ENCODE peak calls at places on chromosomes 13 and 19, in eight cellular contexts. One of them, this sample, is unnamed.
A peak's percentile ranks its signal among the peaks of the same experiment; 100 is the strongest.

GRCh38 chr13:86383151-86383550 is 583.9 kb upstream of the SLITRK6 start:
- DNase-seq in left ventricle myocardium inferior: no peak
- DNase-seq in heart left ventricle: no peak
- DNase-seq in testis: no peak
- DNase-seq in left lung: no peak
- DNase-seq in CD8-positive, alpha-beta T cell: no peak
- DNase-seq in cardiac muscle cell: no peak
- DNase-seq in GM06990: no peak
- DNase-seq in this sample: no peak

GRCh38 chr19:45113628-45114027 is 20.6 kb downstream of the PPP1R37 start:
- DNase-seq in left ventricle myocardium inferior: no peak
- DNase-seq in heart left ventricle: no peak
- DNase-seq in testis: no peak
- DNase-seq in left lung: no peak
- DNase-seq in CD8-positive, alpha-beta T cell: no peak
- DNase-seq in cardiac muscle cell: no peak
- DNase-seq in GM06990: no peak
- DNase-seq in this sample: no peak

GRCh38 chr13:101115762-101116161 is 300.5 kb downstream of the NALCN start:
- DNase-seq in left ventricle myocardium inferior: no peak
- DNase-seq in heart left ventricle: no peak
- DNase-seq in testis: no peak
- DNase-seq in left lung: no peak
- DNase-seq in CD8-positive, alpha-beta T cell: no peak
- DNase-seq in cardiac muscle cell: no peak
- DNase-seq in GM06990: no peak
- DNase-seq in this sample: no peak

GRCh38 chr19:17244618-17245534 is 843 bp downstream of the NR2F6 start:
- DNase-seq in left ventricle myocardium inferior: peak; percentile 51
- DNase-seq in heart left ventricle: peak; percentile 79
- DNase-seq in testis: no peak
- DNase-seq in left lung: peak; percentile 50
- DNase-seq in CD8-positive, alpha-beta T cell: no peak
- DNase-seq in cardiac muscle cell: no peak
- DNase-seq in GM06990: no peak
- DNase-seq in this sample: no peak

GRCh38 chr19:12772323-12772722 is 3.0 kb downstream of the HOOK2 start:
- DNase-seq in left ventricle myocardium inferior: peak; percentile 65
- DNase-seq in heart left ventricle: peak; percentile 62
- DNase-seq in testis: no peak
- DNase-seq in left lung: no peak
- DNase-seq in CD8-positive, alpha-beta T cell: no peak
- DNase-seq in cardiac muscle cell: no peak
- DNase-seq in GM06990: no peak
- DNase-seq in this sample: no peak

GRCh38 chr19:37951816-37952210 is 44.8 kb downstream of the SIPA1L3 start:
- DNase-seq in left ventricle myocardium inferior: no peak
- DNase-seq in heart left ventricle: no peak
- DNase-seq in testis: no peak
- DNase-seq in left lung: no peak
- DNase-seq in CD8-positive, alpha-beta T cell: no peak
- DNase-seq in cardiac muscle cell: no peak
- DNase-seq in GM06990: no peak
- DNase-seq in this sample: no peak

GRCh38 chr19:3532154-3533019 is 6.6 kb upstream of the TEKTIP1 start:
- DNase-seq in left ventricle myocardium inferior: no peak
- DNase-seq in heart left ventricle: no peak
- DNase-seq in testis: no peak
- DNase-seq in left lung: no peak
- DNase-seq in CD8-positive, alpha-beta T cell: no peak
- DNase-seq in cardiac muscle cell: no peak
- DNase-seq in GM06990: no peak
- DNase-seq in this sample: no peak

GRCh38 chr13:100630564-100630963 is 42.0 kb upstream of the GGACT start:
- DNase-seq in left ventricle myocardium inferior: no peak
- DNase-seq in heart left ventricle: no peak
- DNase-seq in testis: no peak
- DNase-seq in left lung: no peak
- DNase-seq in CD8-positive, alpha-beta T cell: no peak
- DNase-seq in cardiac muscle cell: no peak
- DNase-seq in GM06990: no peak
- DNase-seq in this sample: no peak

GRCh38 chr13:106493569-106493968 is 41.9 kb downstream of the EFNB2 start:
- DNase-seq in left ventricle myocardium inferior: no peak
- DNase-seq in heart left ventricle: no peak
- DNase-seq in testis: no peak
- DNase-seq in left lung: peak; percentile 39
- DNase-seq in CD8-positive, alpha-beta T cell: no peak
- DNase-seq in cardiac muscle cell: no peak
- DNase-seq in GM06990: peak; percentile 38
- DNase-seq in this sample: no peak

GRCh38 chr13:106527806-106528205 is 7.7 kb downstream of the EFNB2 start:
- DNase-seq in left ventricle myocardium inferior: no peak
- DNase-seq in heart left ventricle: no peak
- DNase-seq in testis: no peak
- DNase-seq in left lung: no peak
- DNase-seq in CD8-positive, alpha-beta T cell: no peak
- DNase-seq in cardiac muscle cell: peak; percentile 65
- DNase-seq in GM06990: no peak
- DNase-seq in this sample: no peak

GRCh38 chr19:42113641-42114348 is 18.5 kb downstream of the POU2F2 start:
- DNase-seq in left ventricle myocardium inferior: no peak
- DNase-seq in heart left ventricle: no peak
- DNase-seq in testis: no peak
- DNase-seq in left lung: no peak
- DNase-seq in CD8-positive, alpha-beta T cell: no peak
- DNase-seq in cardiac muscle cell: no peak
- DNase-seq in GM06990: peak; percentile 60
- DNase-seq in this sample: peak; percentile 89
- TF ChIP-seq CTCF in left ventricle myocardium inferior: no peak
- TF ChIP-seq CTCF in heart left ventricle: no peak
- TF ChIP-seq CTCF in testis: no peak
- TF ChIP-seq CTCF in left lung: no peak
- TF ChIP-seq CTCF in CD8-positive, alpha-beta T cell: no peak
- TF ChIP-seq CTCF in cardiac muscle cell: peak; percentile 39
- TF ChIP-seq CTCF in GM06990: peak; percentile 29
- TF ChIP-seq CTCF in this sample: peak; percentile 57

DNA sequence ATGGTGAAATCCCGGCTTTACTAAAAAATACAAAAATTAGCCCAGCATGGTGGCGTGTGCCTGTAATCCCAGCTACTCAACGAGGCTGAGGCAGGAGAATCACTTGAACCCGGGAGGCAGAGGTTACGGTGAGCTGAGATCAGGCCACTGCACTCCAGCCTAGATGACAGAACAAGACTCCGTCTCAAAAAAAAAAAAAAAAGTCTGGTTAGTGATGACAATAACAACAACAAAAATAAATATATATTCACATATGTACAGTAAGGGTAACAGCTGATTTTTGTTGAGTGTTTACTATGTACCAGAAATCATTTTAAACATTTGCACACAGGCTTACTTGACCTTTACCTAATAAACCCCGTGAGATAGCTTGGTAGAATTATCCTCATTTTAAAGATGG is 23.0 kb downstream of the RRAS start:
- DNase-seq in left ventricle myocardium inferior: no peak
- DNase-seq in heart left ventricle: no peak
- DNase-seq in testis: no peak
- DNase-seq in left lung: no peak
- DNase-seq in CD8-positive, alpha-beta T cell: no peak
- DNase-seq in cardiac muscle cell: no peak
- DNase-seq in GM06990: no peak
- DNase-seq in this sample: no peak
- H3K36me3 ChIP-seq in left ventricle myocardium inferior: peaks cover 66% of the 10 kb centered on the region
- H3K36me3 ChIP-seq in heart left ventricle: peaks cover 11% of the 10 kb centered on the region
- H3K36me3 ChIP-seq in testis: no peaks in the 10 kb centered on the region
- H3K36me3 ChIP-seq in left lung: peaks cover 75% of the 10 kb centered on the region
- H3K36me3 ChIP-seq in CD8-positive, alpha-beta T cell: peaks cover 42% of the 10 kb centered on the region
- H3K36me3 ChIP-seq in cardiac muscle cell: peaks cover 30% of the 10 kb centered on the region
- H3K36me3 ChIP-seq in GM06990: peaks cover 18% of the 10 kb centered on the region
- H3K36me3 ChIP-seq in this sample: peaks cover 47% of the 10 kb centered on the region

GRCh38 chr19:58581227-58582141 is 8.3 kb upstream of the MZF1 start:
- DNase-seq in left ventricle myocardium inferior: peak; percentile 87
- DNase-seq in heart left ventricle: peak; percentile 91
- DNase-seq in testis: peak; percentile 89
- DNase-seq in left lung: peak; percentile 89
- DNase-seq in CD8-positive, alpha-beta T cell: peak; percentile 84
- DNase-seq in cardiac muscle cell: peak; percentile 94
- DNase-seq in GM06990: peak; percentile 89
- DNase-seq in this sample: no peak
- TF ChIP-seq CTCF in left ventricle myocardium inferior: peak; percentile 97
- TF ChIP-seq CTCF in heart left ventricle: peak; percentile 96
- TF ChIP-seq CTCF in testis: peak; percentile 72
- TF ChIP-seq CTCF in left lung: peak; percentile 89
- TF ChIP-seq CTCF in CD8-positive, alpha-beta T cell: peak; percentile 88
- TF ChIP-seq CTCF in cardiac muscle cell: peak; percentile 98
- TF ChIP-seq CTCF in GM06990: peak; percentile 98
- TF ChIP-seq CTCF in this sample: peak; percentile 21

GRCh38 chr13:27419333-27419732 is 5.1 kb upstream of the GTF3A start:
- DNase-seq in left ventricle myocardium inferior: no peak
- DNase-seq in heart left ventricle: no peak
- DNase-seq in testis: no peak
- DNase-seq in left lung: no peak
- DNase-seq in CD8-positive, alpha-beta T cell: no peak
- DNase-seq in cardiac muscle cell: no peak
- DNase-seq in GM06990: no peak
- DNase-seq in this sample: no peak
- H3K36me3 ChIP-seq in left ventricle myocardium inferior: no peaks in the 10 kb centered on the region
- H3K36me3 ChIP-seq in heart left ventricle: no peaks in the 10 kb centered on the region
- H3K36me3 ChIP-seq in testis: no peaks in the 10 kb centered on the region
- H3K36me3 ChIP-seq in left lung: no peaks in the 10 kb centered on the region
- H3K36me3 ChIP-seq in CD8-positive, alpha-beta T cell: no peaks in the 10 kb centered on the region
- H3K36me3 ChIP-seq in cardiac muscle cell: no peaks in the 10 kb centered on the region
- H3K36me3 ChIP-seq in GM06990: no peaks in the 10 kb centered on the region
- H3K36me3 ChIP-seq in this sample: no peaks in the 10 kb centered on the region

GRCh38 chr13:33017410-33017929 is 1.2 kb downstream of the KL start:
- DNase-seq in left ventricle myocardium inferior: peak; percentile 48
- DNase-seq in heart left ventricle: no peak
- DNase-seq in testis: peak; percentile 20
- DNase-seq in left lung: no peak
- DNase-seq in CD8-positive, alpha-beta T cell: no peak
- DNase-seq in cardiac muscle cell: peak; percentile 39
- DNase-seq in GM06990: peak; percentile 52
- DNase-seq in this sample: no peak
- TF ChIP-seq CTCF in left ventricle myocardium inferior: peak; percentile 77
- TF ChIP-seq CTCF in heart left ventricle: peak; percentile 74
- TF ChIP-seq CTCF in testis: peak; percentile 36
- TF ChIP-seq CTCF in left lung: peak; percentile 51
- TF ChIP-seq CTCF in CD8-positive, alpha-beta T cell: peak; percentile 35
- TF ChIP-seq CTCF in cardiac muscle cell: peak; percentile 61
- TF ChIP-seq CTCF in GM06990: peak; percentile 73
- TF ChIP-seq CTCF in this sample: no peak

DNA sequence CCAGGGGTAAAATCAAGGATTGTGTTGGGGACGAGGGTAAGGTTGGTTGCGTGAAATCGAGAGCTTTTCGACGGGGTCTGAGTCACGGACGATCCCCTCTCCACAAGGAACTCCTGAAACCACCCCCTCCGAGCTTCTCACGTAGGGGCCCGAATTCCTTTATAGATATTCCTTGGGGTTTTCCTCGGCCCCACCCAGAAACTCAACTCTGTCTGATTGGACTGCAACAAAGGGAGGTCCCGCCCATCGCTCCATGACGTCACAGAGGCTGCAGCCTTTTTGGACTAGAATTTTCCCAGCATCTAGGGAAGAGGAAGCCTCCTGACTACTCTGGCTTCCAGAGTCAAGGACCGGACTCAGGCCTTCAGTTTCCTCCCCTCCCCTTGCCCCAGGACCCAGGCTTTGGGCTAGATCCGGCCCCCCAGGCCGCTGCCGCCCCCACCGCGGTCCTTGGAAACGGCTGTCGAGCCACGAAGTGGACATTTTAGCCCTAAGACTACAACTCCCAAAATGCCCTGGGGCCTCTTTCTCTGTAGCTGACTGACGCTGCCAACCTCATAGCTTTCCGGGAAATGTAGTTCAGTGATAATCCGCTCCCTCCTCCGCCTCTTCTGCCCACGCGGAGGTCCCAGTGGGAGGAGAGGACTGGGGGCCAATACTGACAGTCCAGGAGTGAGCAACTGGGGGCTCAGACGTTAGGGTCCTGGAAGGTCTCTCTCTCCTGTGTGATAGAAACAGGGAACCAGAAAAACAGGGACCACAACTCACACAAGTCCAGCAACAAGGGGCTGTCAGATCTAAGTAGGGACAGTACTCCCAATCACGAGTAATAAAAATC is at the start of gene IZUMO1:
- DNase-seq in left ventricle myocardium inferior: peak; percentile 84
- DNase-seq in heart left ventricle: peak; percentile 85
- DNase-seq in testis: peak; percentile 94
- DNase-seq in left lung: peak; percentile 82
- DNase-seq in CD8-positive, alpha-beta T cell: no peak
- DNase-seq in cardiac muscle cell: peak; percentile 82
- DNase-seq in GM06990: peak; percentile 52
- DNase-seq in this sample: peak; percentile 91
- H3K36me3 ChIP-seq in left ventricle myocardium inferior: peaks cover 8% of the 10 kb centered on the region
- H3K36me3 ChIP-seq in heart left ventricle: no peaks in the 10 kb centered on the region
- H3K36me3 ChIP-seq in testis: no peaks in the 10 kb centered on the region
- H3K36me3 ChIP-seq in left lung: no peaks in the 10 kb centered on the region
- H3K36me3 ChIP-seq in CD8-positive, alpha-beta T cell: no peaks in the 10 kb centered on the region
- H3K36me3 ChIP-seq in cardiac muscle cell: no peaks in the 10 kb centered on the region
- H3K36me3 ChIP-seq in GM06990: no peaks in the 10 kb centered on the region
- H3K36me3 ChIP-seq in this sample: no peaks in the 10 kb centered on the region

GRCh38 chr13:71580614-71581013 is 286.4 kb downstream of the DACH1 start:
- DNase-seq in left ventricle myocardium inferior: no peak
- DNase-seq in heart left ventricle: no peak
- DNase-seq in testis: no peak
- DNase-seq in left lung: no peak
- DNase-seq in CD8-positive, alpha-beta T cell: no peak
- DNase-seq in cardiac muscle cell: no peak
- DNase-seq in GM06990: no peak
- DNase-seq in this sample: peak; percentile 27

GRCh38 chr13:71578048-71578447 is 289.0 kb downstream of the DACH1 start:
- DNase-seq in left ventricle myocardium inferior: no peak
- DNase-seq in heart left ventricle: no peak
- DNase-seq in testis: no peak
- DNase-seq in left lung: no peak
- DNase-seq in CD8-positive, alpha-beta T cell: no peak
- DNase-seq in cardiac muscle cell: no peak
- DNase-seq in GM06990: no peak
- DNase-seq in this sample: no peak

GRCh38 chr13:71577127-71577526 is 289.9 kb downstream of the DACH1 start:
- DNase-seq in left ventricle myocardium inferior: no peak
- DNase-seq in heart left ventricle: no peak
- DNase-seq in testis: no peak
- DNase-seq in left lung: no peak
- DNase-seq in CD8-positive, alpha-beta T cell: no peak
- DNase-seq in cardiac muscle cell: no peak
- DNase-seq in GM06990: no peak
- DNase-seq in this sample: no peak
- TF ChIP-seq CTCF in left ventricle myocardium inferior: no peak
- TF ChIP-seq CTCF in heart left ventricle: no peak
- TF ChIP-seq CTCF in testis: no peak
- TF ChIP-seq CTCF in left lung: no peak
- TF ChIP-seq CTCF in CD8-positive, alpha-beta T cell: no peak
- TF ChIP-seq CTCF in cardiac muscle cell: no peak
- TF ChIP-seq CTCF in GM06990: no peak
- TF ChIP-seq CTCF in this sample: no peak

GRCh38 chr19:28823338-28823961 is 389.5 kb downstream of the UQCRFS1 start:
- DNase-seq in left ventricle myocardium inferior: no peak
- DNase-seq in heart left ventricle: no peak
- DNase-seq in testis: no peak
- DNase-seq in left lung: no peak
- DNase-seq in CD8-positive, alpha-beta T cell: no peak
- DNase-seq in cardiac muscle cell: no peak
- DNase-seq in GM06990: no peak
- DNase-seq in this sample: no peak
- H3K36me3 ChIP-seq in left ventricle myocardium inferior: no peaks in the 10 kb centered on the region
- H3K36me3 ChIP-seq in heart left ventricle: no peaks in the 10 kb centered on the region
- H3K36me3 ChIP-seq in testis: no peaks in the 10 kb centered on the region
- H3K36me3 ChIP-seq in left lung: no peaks in the 10 kb centered on the region
- H3K36me3 ChIP-seq in CD8-positive, alpha-beta T cell: no peaks in the 10 kb centered on the region
- H3K36me3 ChIP-seq in cardiac muscle cell: no peaks in the 10 kb centered on the region
- H3K36me3 ChIP-seq in GM06990: no peaks in the 10 kb centered on the region
- H3K36me3 ChIP-seq in this sample: no peaks in the 10 kb centered on the region

This sample was measured in BE2C.